ENCODE peak calls at places on chromosomes 2 and 18, in nine cellular contexts. A is spleen, F is dorsolateral prefrontal cortex, I is HFF-Myc, V is SJSA1, G is fibroblast of lung, X is AG10803, U is GM23248, B is choroid plexus epithelial cell. J is an unnamed sample.

GRCh38 chr2:191680639-191681038 is 2.7 kb downstream of the NABP1 start:
- DNase-seq in A (no peak), F (no peak), I (no peak), V (no peak), G (no peak), X (no peak), U (no peak), B (no peak), J (no peak)

GRCh38 chr2:165876712-165877111 is 76.9 kb downstream of the TTC21B start:
- DNase-seq in A (no peak), F (no peak), I (no peak), V (no peak), G (peak), X (no peak), U (peak), B (peak), J (no peak)

GRCh38 chr2:8677646-8678592 is 3.9 kb upstream of the ID2 start:
- DNase-seq in A (peak), F (peak), I (no peak), V (peak), G (peak), X (peak), U (peak), B (peak), J (peak)

GRCh38 chr2:106098081-106098480 is 96.0 kb downstream of the UXS1 start:
- DNase-seq in A (no peak), F (no peak), I (no peak), V (no peak), G (no peak), X (no peak), U (peak), B (peak), J (peak)

GRCh38 chr2:29187926-29188325 is 72.7 kb downstream of the CLIP4 start:
- DNase-seq in A (no peak), F (no peak), I (no peak), V (no peak), G (peak), X (peak), U (peak), B (no peak), J (peak)

GRCh38 chr2:207434903-207435302 is 94.9 kb upstream of the CREB1 start:
- DNase-seq in A (no peak), F (no peak), I (no peak), V (no peak), G (no peak), X (no peak), U (no peak), B (no peak), J (no peak)

GRCh38 chr2:150045601-150046000 is 441.9 kb downstream of the RND3 start:
- DNase-seq in A (no peak), F (no peak), I (no peak), V (no peak), G (no peak), X (no peak), U (no peak), B (no peak), J (no peak)

GRCh38 chr18:25826377-25826776 is 264.0 kb downstream of the SS18 start:
- DNase-seq in A (no peak), F (no peak), I (no peak), V (peak), G (no peak), X (no peak), U (no peak), B (no peak), J (no peak)

GRCh38 chr2:109260116-109260855 is 131.3 kb downstream of the SH3RF3 start:
- DNase-seq in A (peak), F (peak), I (no peak), V (no peak), G (no peak), X (no peak), U (no peak), B (no peak), J (no peak)

GRCh38 chr2:120053891-120054290 is 41.0 kb downstream of the EPB41L5 start:
- DNase-seq in A (no peak), F (no peak), I (no peak), V (peak), G (peak), X (peak), U (peak), B (no peak), J (no peak)

GRCh38 chr2:168671932-168672331 is 130.5 kb upstream of the NOSTRIN start:
- DNase-seq in A (no peak), F (no peak), I (no peak), V (no peak), G (peak), X (no peak), U (peak), B (peak), J (peak)

GRCh38 chr2:121777699-121778058 is 22.2 kb downstream of the TSN start:
- DNase-seq in A (no peak), F (no peak), I (no peak), V (peak), G (peak), X (no peak), U (no peak), B (peak), J (peak)

GRCh38 chr18:48997985-48998831 is 47.4 kb upstream of the SMAD7 start:
- DNase-seq in A (peak), F (no peak), I (peak), V (peak), G (peak), X (peak), U (peak), B (peak), J (peak)

GRCh38 chr2:22360735-22361374 is 1024.1 kb upstream of the KLHL29 start:
- DNase-seq in A (no peak), F (no peak), I (no peak), V (no peak), G (no peak), X (no peak), U (no peak), B (no peak), J (no peak)

GRCh38 chr2:197759625-197760292 is 25.4 kb downstream of the BOLL start:
- DNase-seq in A (no peak), F (no peak), I (no peak), V (no peak), G (no peak), X (no peak), U (no peak), B (no peak), J (no peak)

GRCh38 chr2:36618381-36618780 is 20.4 kb upstream of the FEZ2 start:
- DNase-seq in A (no peak), F (no peak), I (no peak), V (peak), G (peak), X (peak), U (peak), B (peak), J (peak)

GRCh38 chr2:234172066-234172465 is 121.6 kb downstream of the SPP2 start:
- DNase-seq in A (no peak), F (no peak), I (no peak), V (no peak), G (no peak), X (peak), U (no peak), B (no peak), J (no peak)

GRCh38 chr2:84373391-84373790 is 85.7 kb downstream of the SUCLG1 start:
- DNase-seq in A (no peak), F (no peak), I (no peak), V (peak), G (no peak), X (no peak), U (no peak), B (no peak), J (no peak)

GRCh38 chr2:141182246-141182645 is 948.6 kb downstream of the LRP1B start:
- DNase-seq in A (no peak), F (no peak), I (no peak), V (no peak), G (no peak), X (no peak), U (no peak), B (no peak), J (no peak)

GRCh38 chr2:8926356-8926755 is 77.1 kb downstream of the MBOAT2 start:
- DNase-seq in A (no peak), F (peak), I (no peak), V (no peak), G (no peak), X (no peak), U (no peak), B (no peak), J (no peak)

GRCh38 chr2:15814406-15814805 is 125.9 kb upstream of the MYCN start:
- DNase-seq in A (no peak), F (no peak), I (no peak), V (no peak), G (no peak), X (no peak), U (no peak), B (no peak), J (no peak)

GRCh38 chr2:169965495-169965894 is 138.2 kb downstream of the UBR3 start:
- DNase-seq in A (no peak), F (no peak), I (no peak), V (no peak), G (peak), X (no peak), U (peak), B (peak), J (no peak)

GRCh38 chr2:124145982-124146381 is 120.9 kb downstream of the CNTNAP5 start:
- DNase-seq in A (no peak), F (no peak), I (no peak), V (no peak), G (no peak), X (no peak), U (no peak), B (no peak), J (no peak)

GRCh38 chr2:17517481-17518211 is 594 bp downstream of the RAD51AP2 start:
- DNase-seq in A (no peak), F (no peak), I (no peak), V (no peak), G (no peak), X (peak), U (peak), B (no peak), J (peak)

GRCh38 chr2:37641582-37642111 is 29.8 kb downstream of the CDC42EP3 start:
- DNase-seq in A (no peak), F (no peak), I (peak), V (no peak), G (peak), X (peak), U (peak), B (no peak), J (peak)

GRCh38 chr2:30280596-30281434 is 49.5 kb downstream of the LBH start:
- DNase-seq in A (no peak), F (no peak), I (no peak), V (no peak), G (peak), X (no peak), U (no peak), B (no peak), J (no peak)

GRCh38 chr2:176161041-176161785 is 4.1 kb downstream of the HOXD3 start:
- DNase-seq in A (no peak), F (no peak), I (no peak), V (no peak), G (peak), X (no peak), U (no peak), B (no peak), J (no peak)

GRCh38 chr2:10304458-10305253 is 2.0 kb downstream of the HPCAL1 start:
- DNase-seq in A (no peak), F (no peak), I (no peak), V (no peak), G (no peak), X (no peak), U (no peak), B (no peak), J (no peak)
- H3K4me3 ChIP-seq in A (peak), F (peak), I (peak), V (peak), G (peak), X (peak), U (peak), B (peak), J (peak)

GRCh38 chr2:7033136-7033960 is 116.1 kb downstream of the RNF144A start:
- DNase-seq in A (no peak), F (no peak), I (no peak), V (no peak), G (no peak), X (no peak), U (no peak), B (no peak), J (no peak)

GRCh38 chr2:7030810-7031209 is 113.6 kb downstream of the RNF144A start:
- DNase-seq in A (no peak), F (no peak), I (no peak), V (no peak), G (no peak), X (no peak), U (no peak), B (no peak), J (no peak)

GRCh38 chr2:7029291-7030059 is 112.3 kb downstream of the RNF144A start:
- DNase-seq in A (no peak), F (peak), I (no peak), V (no peak), G (no peak), X (no peak), U (no peak), B (peak), J (no peak)

GRCh38 chr2:7032371-7032770 is 115.2 kb downstream of the RNF144A start:
- DNase-seq in A (no peak), F (no peak), I (no peak), V (no peak), G (no peak), X (no peak), U (no peak), B (no peak), J (no peak)

GRCh38 chr2:7031424-7032245 is 114.4 kb downstream of the RNF144A start:
- DNase-seq in A (peak), F (no peak), I (peak), V (no peak), G (peak), X (no peak), U (no peak), B (peak), J (no peak)
- H3K4me3 ChIP-seq in A (no peak), F (no peak), I (no peak), V (no peak), G (no peak), X (no peak), U (no peak), B (no peak), J (no peak)

GRCh38 chr2:64140665-64141064 is 3.6 kb downstream of the PELI1 start:
- DNase-seq in A (no peak), F (no peak), I (no peak), V (no peak), G (no peak), X (no peak), U (no peak), B (no peak), J (peak)
- H3K4me3 ChIP-seq in A (no peak), F (no peak), I (no peak), V (no peak), G (no peak), X (no peak), U (peak), B (no peak), J (no peak)

GRCh38 chr2:3204451-3204850 is 173.2 kb downstream of the EIPR1 start:
- DNase-seq in A (no peak), F (no peak), I (no peak), V (no peak), G (no peak), X (no peak), U (no peak), B (no peak), J (no peak)
- H3K4me3 ChIP-seq in A (no peak), F (no peak), I (no peak), V (no peak), G (no peak), X (no peak), U (no peak), B (no peak), J (no peak)

DNA sequence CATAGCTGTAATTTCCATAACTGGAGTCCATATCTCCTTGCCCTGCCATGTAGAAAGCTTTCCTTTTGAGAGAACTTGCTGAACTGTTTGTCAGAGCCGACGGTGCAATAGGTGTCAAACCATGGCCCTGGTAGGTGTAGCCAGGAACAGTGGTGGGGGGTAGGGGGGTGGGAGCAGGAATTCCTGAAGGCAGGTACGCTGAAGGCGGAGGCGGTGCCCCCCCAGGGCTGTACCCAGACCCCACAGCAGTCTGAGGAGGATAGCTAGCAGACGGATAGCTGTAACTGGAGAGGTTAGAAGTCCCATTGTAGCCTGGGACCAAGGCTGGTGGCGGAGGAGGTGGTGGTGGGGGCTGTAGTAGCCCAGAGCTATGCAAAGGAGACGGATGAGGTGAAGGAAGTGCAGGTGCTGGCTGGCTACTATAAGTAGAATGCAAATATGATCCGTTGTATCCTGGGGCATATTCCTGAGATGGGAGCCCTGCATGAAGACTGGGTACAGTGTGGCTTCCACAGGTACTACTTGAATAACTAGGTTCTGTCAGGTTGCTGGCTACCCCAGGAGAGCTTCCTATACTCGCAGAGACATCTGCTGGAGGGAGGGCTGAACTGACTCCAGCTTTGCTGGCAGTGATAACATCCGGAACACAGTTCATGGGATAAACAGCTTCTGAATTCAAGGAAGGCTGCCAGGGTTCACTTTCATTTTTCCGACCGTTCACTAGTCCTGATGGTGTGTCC is 124.8 kb downstream of the FIGN start:
- DNase-seq in A (no peak), F (peak), I (no peak), V (no peak), G (no peak), X (no peak), U (no peak), B (no peak), J (no peak)
- H3K4me3 ChIP-seq in A (no peak), F (no peak), I (no peak), V (no peak), G (no peak), X (no peak), U (no peak), B (no peak), J (no peak)

DNA sequence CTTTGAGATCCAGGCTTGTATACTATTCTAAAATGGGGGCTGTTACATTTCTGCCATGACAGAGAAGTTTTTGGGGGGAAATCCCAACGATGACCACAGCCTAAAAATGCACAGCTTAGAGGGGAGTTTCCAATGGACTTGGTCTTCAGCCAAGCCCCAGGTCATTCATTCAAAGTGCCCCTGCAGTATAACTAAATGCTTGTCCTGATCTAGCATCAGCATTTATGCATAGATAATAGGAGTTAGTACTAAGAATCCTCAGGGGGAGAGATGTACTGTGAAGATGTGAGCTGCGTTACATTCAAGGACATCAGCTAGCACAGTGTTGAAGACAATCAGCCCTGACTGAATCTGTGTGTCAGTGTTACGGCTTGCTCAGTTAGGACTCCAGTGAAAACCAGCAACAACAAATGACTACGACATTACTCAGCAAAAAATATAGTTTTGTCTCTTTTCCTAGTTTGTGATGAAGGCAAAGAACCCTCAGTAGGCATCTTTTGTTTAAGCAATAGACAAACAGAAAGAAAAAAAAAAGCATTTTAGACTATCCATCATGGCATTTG is 160.9 kb downstream of the ZEB2 start:
- DNase-seq in A (no peak), F (no peak), I (no peak), V (peak), G (peak), X (peak), U (peak), B (peak), J (peak)
- H3K4me3 ChIP-seq in A (no peak), F (no peak), I (no peak), V (no peak), G (no peak), X (no peak), U (no peak), B (no peak), J (peak)

GRCh38 chr2:32702303-32703064 is 74.6 kb downstream of the TTC27 start:
- DNase-seq in A (no peak), F (no peak), I (no peak), V (no peak), G (no peak), X (no peak), U (no peak), B (no peak), J (peak)

GRCh38 chr2:32706815-32707214 is 79.0 kb downstream of the TTC27 start:
- DNase-seq in A (no peak), F (no peak), I (no peak), V (no peak), G (no peak), X (no peak), U (no peak), B (no peak), J (no peak)

GRCh38 chr2:32699151-32699550 is 71.3 kb downstream of the TTC27 start:
- DNase-seq in A (no peak), F (no peak), I (no peak), V (no peak), G (no peak), X (no peak), U (no peak), B (no peak), J (no peak)

GRCh38 chr2:32697156-32697555 is 69.3 kb downstream of the TTC27 start:
- DNase-seq in A (no peak), F (no peak), I (no peak), V (no peak), G (peak), X (peak), U (peak), B (peak), J (peak)

GRCh38 chr2:32701806-32702205 is 74.0 kb downstream of the TTC27 start:
- DNase-seq in A (no peak), F (no peak), I (no peak), V (no peak), G (no peak), X (no peak), U (no peak), B (no peak), J (no peak)
- H3K4me3 ChIP-seq in A (no peak), F (no peak), I (no peak), V (no peak), G (no peak), X (no peak), U (no peak), B (no peak), J (no peak)

GRCh38 chr2:10912076-10912731 is 470 bp downstream of the KCNF1 start:
- DNase-seq in A (peak), F (no peak), I (no peak), V (no peak), G (no peak), X (no peak), U (peak), B (no peak), J (no peak)
- H3K4me3 ChIP-seq in A (no peak), F (peak), I (peak), V (peak), G (peak), X (no peak), U (peak), B (peak), J (peak)

GRCh38 chr2:80482276-80482675 is 177.7 kb upstream of the LRRTM1 start:
- DNase-seq in A (no peak), F (no peak), I (no peak), V (no peak), G (no peak), X (no peak), U (no peak), B (no peak), J (no peak)
- H3K4me3 ChIP-seq in A (no peak), F (no peak), I (no peak), V (no peak), G (no peak), X (no peak), U (no peak), B (no peak), J (no peak)

DNA sequence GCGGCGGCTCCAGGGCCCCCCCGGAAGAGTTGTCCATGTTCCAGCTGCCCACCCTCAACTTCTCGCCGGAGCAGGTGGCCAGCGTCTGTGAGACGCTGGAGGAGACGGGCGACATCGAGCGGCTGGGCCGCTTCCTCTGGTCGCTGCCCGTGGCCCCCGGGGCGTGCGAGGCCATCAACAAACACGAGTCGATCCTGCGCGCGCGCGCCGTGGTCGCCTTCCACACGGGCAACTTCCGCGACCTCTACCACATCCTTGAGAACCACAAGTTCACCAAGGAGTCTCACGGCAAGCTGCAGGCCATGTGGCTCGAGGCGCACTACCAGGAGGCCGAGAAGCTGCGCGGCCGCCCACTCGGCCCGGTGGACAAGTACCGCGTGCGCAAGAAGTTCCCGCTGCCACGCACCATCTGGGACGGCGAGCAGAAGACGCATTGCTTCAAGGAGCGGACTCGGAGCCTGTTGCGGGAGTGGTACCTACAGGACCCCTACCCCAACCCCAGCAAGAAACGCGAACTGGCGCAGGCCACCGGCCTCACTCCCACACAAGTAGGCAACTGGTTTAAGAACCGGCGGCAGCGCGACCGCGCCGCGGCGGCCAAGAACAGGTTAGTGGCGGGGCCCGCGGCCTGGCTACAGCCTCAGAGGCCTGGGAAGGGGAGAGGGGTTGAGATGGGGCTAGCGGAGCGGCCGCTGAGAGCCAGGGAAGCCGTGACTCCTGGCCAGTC is 965 bp downstream of the SIX3 start:
- DNase-seq in A (peak), F (no peak), I (no peak), V (no peak), G (no peak), X (no peak), U (peak), B (no peak), J (no peak)
- H3K4me3 ChIP-seq in A (no peak), F (peak), I (no peak), V (peak), G (no peak), X (peak), U (peak), B (no peak), J (no peak)